ENCODE peak calls at places on chromosomes 7 and 10, in six cellular contexts. J is mesenchymal stem cell; E is brain microvascular endothelial cell; L is AG04449; Q is effector memory CD4-positive, alpha-beta T cell; H is MM.1S. P is an unnamed sample.

GRCh38 chr10:89086801-89087513 is 96.4 kb downstream of the FAS start:
- DNase-seq in E (peak), Q (no peak), J (peak), L (peak), H (no peak), P (no peak)

GRCh38 chr7:25849361-25850184 is 302.4 kb upstream of the NFE2L3 start:
- DNase-seq in Q (no peak), E (peak), J (peak), L (peak), H (no peak), P (peak)

GRCh38 chr7:28163955-28164354 is 16.6 kb downstream of the JAZF1 start:
- DNase-seq in J (peak), E (no peak), H (no peak), Q (no peak), L (peak), P (no peak)

GRCh38 chr7:101586971-101587370 is 42.1 kb downstream of the MYL10 start:
- DNase-seq in L (no peak), H (no peak), E (no peak), J (no peak), Q (no peak), P (no peak)

GRCh38 chr10:133393401-133394063 is 425 bp upstream of the MTG1 start:
- DNase-seq in L (no peak), Q (no peak), E (no peak), J (no peak), H (no peak), P (no peak)

GRCh38 chr10:102802920-102803534 is 34.2 kb downstream of the CYP17A1 start:
- DNase-seq in J (peak), Q (no peak), L (peak), H (no peak), E (peak), P (peak)

GRCh38 chr10:126663328-126663727 is 7.2 kb downstream of the C10orf90 start:
- DNase-seq in H (no peak), E (peak), J (peak), L (peak), Q (no peak), P (no peak)

GRCh38 chr7:157371296-157371695 is 34.5 kb downstream of the DNAJB6 start:
- DNase-seq in E (no peak), Q (no peak), L (no peak), J (no peak), H (no peak), P (no peak)

GRCh38 chr10:119005377-119006043 is 24.0 kb upstream of the NANOS1 start:
- DNase-seq in L (no peak), J (peak), Q (no peak), E (peak), H (no peak), P (no peak)

GRCh38 chr7:133742709-133743538 is 384.2 kb upstream of the LRGUK start:
- DNase-seq in J (peak), L (no peak), Q (no peak), H (no peak), E (peak), P (peak)

GRCh38 chr7:43248961-43249807 is 136.7 kb downstream of the HECW1 start:
- DNase-seq in Q (no peak), H (no peak), E (peak), L (peak), J (peak), P (peak)

GRCh38 chr7:157397751-157398691 is 61.2 kb downstream of the DNAJB6 start:
- DNase-seq in Q (no peak), L (peak), H (no peak), J (peak), E (peak), P (no peak)